ENCODE peak calls at places on chromosomes 12 and 14, in six cellular contexts. E is GM23338, I is heart right ventricle, B is A549, S is neural progenitor cell, M is uterus. H is an unnamed sample. For H3K4me1, the result is how much of the 10 kb centered on the place peaks cover.

GRCh38 chr12:22625671-22626251 is 790 bp downstream of the ETNK1 start:
- DNase-seq in B (peak), M (no peak), I (peak), S (peak), E (peak), H (peak)

GRCh38 chr12:102702447-102703114 is 214.5 kb downstream of the PAH start:
- DNase-seq in S (peak), I (peak), B (peak), E (peak), M (peak), H (no peak)

GRCh38 chr12:49702676-49703228 is 4.5 kb downstream of the FMNL3 start:
- DNase-seq in I (no peak), B (no peak), M (no peak), S (no peak), E (no peak), H (no peak)

GRCh38 chr14:60051690-60052324 is 39.9 kb upstream of the PCNX4 start:
- DNase-seq in E (no peak), S (no peak), M (no peak), I (no peak), B (no peak), H (no peak)

GRCh38 chr14:47442206-47442605 is 233.2 kb downstream of the MDGA2 start:
- DNase-seq in I (peak), E (peak), B (peak), M (no peak), S (peak), H (peak)

GRCh38 chr12:80299976-80300375 is 144.1 kb upstream of the PTPRQ start:
- DNase-seq in B (no peak), I (no peak), S (no peak), E (no peak), M (no peak), H (no peak)

GRCh38 chr14:68377459-68377858 is 415.4 kb downstream of the ZFP36L1 start:
- DNase-seq in M (peak), I (peak), B (peak), E (no peak), S (peak), H (peak)

GRCh38 chr14:68365228-68365627 is 427.6 kb downstream of the ZFP36L1 start:
- DNase-seq in I (no peak), E (no peak), B (peak), M (no peak), S (no peak), H (no peak)

GRCh38 chr12:6437586-6437985 is 7.2 kb upstream of the CD27 start:
- DNase-seq in B (no peak), I (no peak), E (no peak), M (no peak), S (no peak), H (no peak)

GRCh38 chr12:19453961-19454360 is 14.7 kb downstream of the AEBP2 start:
- DNase-seq in M (no peak), I (no peak), E (no peak), S (peak), B (no peak), H (no peak)

GRCh38 chr12:11621797-11622423 is 27.6 kb upstream of the ETV6 start:
- DNase-seq in M (no peak), I (peak), E (peak), B (peak), S (no peak), H (no peak)

GRCh38 chr14:104115131-104115600 is 23.2 kb upstream of the KIF26A start:
- DNase-seq in I (no peak), B (no peak), M (no peak), S (no peak), E (no peak), H (no peak)

GRCh38 chr14:24271134-24271833 is at the start of gene RABGGTA:
- DNase-seq in B (peak), M (peak), S (peak), E (peak), I (peak), H (peak)

DNA sequence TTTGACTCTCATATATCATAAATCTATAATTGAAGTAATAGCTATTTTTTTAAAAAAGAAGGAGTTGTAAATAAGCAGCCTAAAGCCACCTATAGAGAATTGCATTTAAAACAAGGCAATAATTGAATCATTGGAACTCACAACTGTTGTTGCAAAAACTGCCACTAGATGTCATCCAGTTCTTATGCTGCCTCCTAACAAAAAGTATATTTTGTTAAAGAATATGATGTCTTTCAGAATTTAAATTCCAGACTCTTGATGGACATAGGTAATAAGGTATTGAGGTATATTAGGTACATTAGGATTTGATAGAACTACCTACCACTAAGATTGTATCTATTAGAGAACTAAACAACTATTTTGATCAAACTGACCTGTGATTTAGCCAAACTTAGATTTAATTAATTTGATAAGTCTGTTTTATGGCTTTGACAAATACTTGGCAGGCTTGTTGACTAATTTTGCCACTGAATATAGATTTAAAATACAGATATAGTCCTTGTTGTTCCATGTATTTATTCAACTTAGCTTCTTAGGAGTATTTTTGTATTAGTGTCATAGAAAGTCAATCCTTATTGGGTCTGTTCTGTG is 401.4 kb downstream of the RPL10L start:
- DNase-seq in E (peak), I (no peak), B (peak), M (no peak), S (peak), H (no peak)
- TF ChIP-seq CTCF in E (peak), I (peak), B (peak), M (peak), S (peak), H (no peak)

GRCh38 chr12:3107071-3107583 is 29.9 kb downstream of the TSPAN9 start:
- DNase-seq in M (peak), I (no peak), S (peak), E (peak), B (no peak), H (no peak)

GRCh38 chr12:3107954-3108353 is 30.8 kb downstream of the TSPAN9 start:
- DNase-seq in E (no peak), S (no peak), I (no peak), B (no peak), M (no peak), H (no peak)

GRCh38 chr12:3105690-3106479 is 28.7 kb downstream of the TSPAN9 start:
- DNase-seq in M (no peak), B (no peak), S (no peak), E (no peak), I (no peak), H (no peak)

GRCh38 chr12:3103806-3104205 is 26.6 kb downstream of the TSPAN9 start:
- DNase-seq in I (no peak), M (no peak), E (no peak), S (no peak), B (no peak), H (no peak)

GRCh38 chr12:3106564-3106963 is 29.4 kb downstream of the TSPAN9 start:
- DNase-seq in M (no peak), I (no peak), S (no peak), E (no peak), B (no peak), H (no peak)
- H3K4me1 ChIP-seq in M (under half), I (under half), S (under half), E (under half), B (under half), H (under half)

GRCh38 chr14:89848165-89848564 is 106.4 kb downstream of the EFCAB11 start:
- DNase-seq in E (peak), B (no peak), M (no peak), S (no peak), I (no peak), H (no peak)
- TF ChIP-seq CTCF in E (peak), B (peak), M (no peak), S (peak), I (peak), H (no peak)

DNA sequence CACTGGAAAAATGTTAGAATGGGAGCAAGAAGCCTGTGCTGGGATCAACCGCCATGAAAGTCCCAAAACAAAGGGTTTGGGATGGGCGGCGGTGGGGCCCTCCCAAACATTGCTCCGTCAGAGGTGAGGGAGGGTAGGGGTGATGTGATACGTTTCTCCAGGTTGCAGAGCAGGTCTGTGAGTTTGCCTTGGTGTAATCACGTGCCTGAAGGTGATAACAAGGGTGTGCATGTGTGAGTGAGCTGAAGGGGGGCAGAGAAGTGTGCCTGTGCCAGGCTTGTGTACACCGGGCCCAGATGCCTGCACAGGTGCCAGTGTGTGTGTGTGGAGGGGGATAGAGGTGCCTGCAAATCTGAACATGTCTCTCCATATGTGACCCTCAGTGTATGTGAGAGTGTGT is 55.8 kb downstream of the SMUG1 start:
- DNase-seq in S (no peak), I (no peak), B (no peak), E (no peak), M (no peak), H (no peak)
- H3K4me1 ChIP-seq in S (half or more), I (under half), B (under half), E (under half), M (under half), H (under half)

DNA sequence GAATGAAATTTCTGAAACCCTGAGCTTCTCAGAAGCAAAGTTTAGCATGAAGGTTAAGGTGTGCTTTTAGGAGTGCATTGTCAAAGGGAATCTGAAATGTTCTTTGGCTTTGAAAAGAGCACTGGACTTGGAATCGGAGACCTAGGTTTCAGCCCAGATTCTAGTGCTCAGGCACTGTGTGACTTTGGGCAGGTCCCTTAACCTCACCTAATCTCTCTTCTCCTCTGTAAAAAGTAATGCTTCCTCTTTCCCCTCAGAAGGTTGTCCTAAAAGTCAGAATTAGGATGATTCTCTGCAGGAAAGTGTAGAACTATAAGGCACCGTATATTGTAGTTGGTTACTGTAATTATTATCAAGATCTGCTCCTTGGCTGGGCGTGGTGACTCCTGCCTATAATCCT is 38.0 kb upstream of the ELK3 start:
- DNase-seq in S (no peak), M (no peak), E (no peak), I (no peak), B (no peak), H (no peak)
- TF ChIP-seq CTCF in S (no peak), M (no peak), E (no peak), I (no peak), B (no peak), H (no peak)

GRCh38 chr14:35365130-35366047 is 39.2 kb downstream of the NFKBIA start:
- DNase-seq in M (peak), S (no peak), B (peak), E (no peak), I (peak), H (peak)
- H3K4me1 ChIP-seq in M (under half), S (under half), B (half or more), E (under half), I (under half), H (half or more)

DNA sequence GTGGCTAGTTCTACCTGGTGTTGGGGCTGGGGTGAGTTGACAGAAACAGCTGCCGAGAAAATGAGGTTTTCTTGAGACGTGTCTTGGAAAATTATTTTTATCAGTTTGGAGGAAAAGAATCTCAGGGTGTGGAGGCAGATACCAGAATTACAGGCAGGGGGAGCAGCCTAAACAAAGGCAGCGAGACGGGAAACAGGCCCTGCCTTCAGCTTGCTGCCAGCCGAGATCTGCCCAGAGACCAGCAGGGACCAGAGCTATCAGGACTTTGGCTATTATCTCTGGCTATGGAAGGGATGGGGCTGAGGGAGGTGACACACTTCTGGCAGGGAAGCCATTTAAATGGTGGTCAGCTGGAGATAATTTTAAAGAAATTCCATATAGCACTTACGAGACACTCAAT is 25.7 kb downstream of the SYNDIG1L start:
- DNase-seq in I (no peak), S (peak), M (no peak), B (peak), E (peak), H (no peak)
- TF ChIP-seq CTCF in I (no peak), S (no peak), M (no peak), B (no peak), E (peak), H (no peak)

DNA sequence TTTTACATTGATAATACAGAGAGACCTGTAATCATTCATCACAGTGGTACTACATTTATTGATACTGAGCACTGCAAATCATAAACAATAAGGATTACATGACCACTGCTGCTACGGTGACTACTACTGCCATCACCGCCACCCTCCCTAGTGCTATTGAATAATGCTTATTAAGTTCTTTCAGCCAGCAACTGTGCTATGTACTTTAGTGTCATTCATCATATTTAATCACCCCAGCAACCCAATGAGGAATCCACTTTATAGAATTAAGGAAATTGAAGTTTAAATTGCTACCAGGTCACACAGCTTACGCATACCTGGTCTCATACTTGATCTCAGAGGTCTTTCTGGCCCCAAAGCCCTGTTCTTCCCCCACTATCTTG is 112.2 kb downstream of the HMGA2 start:
- DNase-seq in S (no peak), B (no peak), E (no peak), I (no peak), M (no peak), H (no peak)
- H3K4me1 ChIP-seq in S (under half), B (under half), E (under half), I (under half), M (under half), H (under half)

DNA sequence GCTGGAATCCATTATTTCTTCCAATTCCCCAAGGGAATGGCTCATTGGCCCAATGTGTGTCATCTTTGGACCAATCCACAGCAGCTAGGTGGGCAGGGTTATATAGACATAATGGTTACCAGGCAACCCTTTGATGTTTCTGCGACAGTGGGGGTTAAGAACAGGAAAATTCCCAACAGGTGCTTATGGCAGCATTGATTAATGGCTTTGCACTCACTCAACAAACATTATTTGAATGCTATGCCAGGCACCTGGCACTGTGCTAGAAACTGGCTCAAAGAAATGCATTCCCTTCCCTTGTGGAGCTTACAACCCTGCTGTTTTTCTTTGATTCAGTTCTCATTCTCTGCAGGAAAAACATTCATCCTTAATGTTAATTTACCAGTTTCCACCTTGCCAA is 1221.0 kb downstream of the AACS start:
- DNase-seq in I (no peak), E (no peak), B (no peak), S (no peak), M (no peak), H (no peak)
- TF ChIP-seq CTCF in I (no peak), E (no peak), B (no peak), S (no peak), M (no peak), H (no peak)

GRCh38 chr14:64761441-64762043 is 57.3 kb downstream of the PLEKHG3 start:
- DNase-seq in I (no peak), M (peak), E (no peak), B (no peak), S (no peak), H (peak)

GRCh38 chr14:64762044-64763034 is 58.1 kb downstream of the PLEKHG3 start:
- DNase-seq in E (no peak), M (peak), S (peak), I (peak), B (peak), H (peak)

GRCh38 chr14:64763801-64764511 is 59.7 kb downstream of the PLEKHG3 start:
- DNase-seq in I (no peak), E (peak), B (peak), M (no peak), S (peak), H (peak)

GRCh38 chr14:64764641-64765520 is 60.7 kb downstream of the PLEKHG3 start:
- DNase-seq in B (peak), I (peak), S (peak), E (peak), M (peak), H (peak)

GRCh38 chr14:64763089-64763782 is 59.0 kb downstream of the PLEKHG3 start:
- DNase-seq in B (no peak), S (no peak), E (no peak), M (no peak), I (no peak), H (peak)
- H3K4me1 ChIP-seq in B (half or more), S (under half), E (under half), M (under half), I (under half), H (under half)

H was measured in left lung.